ENCODE peak calls at places on chromosome 9, in six cellular contexts. G is neuronal stem cell, R is H9, Z is IMR-90, E is mesendoderm, H is H1. N is an unnamed sample.

GRCh38 chr9:128920381-128921058 is at the start of gene PHYHD1:
- DNase-seq in R (no peak), Z (peak), E (no peak), H (no peak), G (no peak), N (no peak)

GRCh38 chr9:121563425-121563824 is 63.8 kb upstream of the GGTA1 start:
- DNase-seq in R (no peak), H (no peak), E (no peak), Z (no peak), G (no peak), N (no peak)

GRCh38 chr9:79257215-79257614 is 314.6 kb upstream of the TLE4 start:
- DNase-seq in E (no peak), Z (no peak), H (no peak), G (no peak), R (peak), N (no peak)

GRCh38 chr9:87711857-87712800 is 13.8 kb upstream of the CTSL start:
- DNase-seq in R (no peak), Z (peak), H (no peak), E (peak), G (no peak), N (peak)

GRCh38 chr9:117622347-117622746 is 81.9 kb upstream of the TLR4 start:
- DNase-seq in E (peak), Z (no peak), H (no peak), G (no peak), R (no peak), N (no peak)

GRCh38 chr9:115673599-115673998 is 480.0 kb upstream of the PAPPA start:
- DNase-seq in Z (peak), G (no peak), E (no peak), H (no peak), R (no peak), N (peak)

GRCh38 chr9:99231708-99232107 is 9.6 kb downstream of the SEC61B start:
- DNase-seq in R (no peak), G (no peak), Z (peak), E (peak), H (peak), N (no peak)

GRCh38 chr9:131214457-131214856 is 61.9 kb downstream of the FAM78A start:
- DNase-seq in E (no peak), R (no peak), Z (peak), H (no peak), G (no peak), N (no peak)

GRCh38 chr9:84447305-84447704 is 106.7 kb upstream of the SLC28A3 start:
- DNase-seq in E (no peak), Z (no peak), R (no peak), G (no peak), H (no peak), N (no peak)

GRCh38 chr9:33676746-33677505 is 118.4 kb upstream of the PRSS3 start:
- DNase-seq in E (peak), G (peak), R (peak), Z (peak), H (peak), N (no peak)

GRCh38 chr9:127546125-127546832 is 65.8 kb upstream of the STXBP1 start:
- DNase-seq in G (no peak), Z (no peak), R (no peak), H (no peak), E (no peak), N (no peak)

GRCh38 chr9:124019771-124020519 is 8.4 kb downstream of the LHX2 start:
- DNase-seq in E (no peak), G (no peak), Z (no peak), R (no peak), H (peak), N (no peak)

GRCh38 chr9:20255052-20255451 is 367.2 kb downstream of the MLLT3 start:
- DNase-seq in E (peak), Z (no peak), R (no peak), H (no peak), G (no peak), N (no peak)

GRCh38 chr9:93059097-93059959 is 827 bp downstream of the SUSD3 start:
- DNase-seq in H (no peak), Z (no peak), E (no peak), G (no peak), R (no peak), N (peak)

GRCh38 chr9:32954642-32955041 is 46.8 kb downstream of the APTX start:
- DNase-seq in G (no peak), R (no peak), Z (peak), H (no peak), E (peak), N (peak)

GRCh38 chr9:504921-505821 is 290.5 kb downstream of the DOCK8 start:
- DNase-seq in G (peak), R (peak), E (peak), H (peak), Z (no peak), N (peak)

GRCh38 chr9:131618785-131619184 is 73.5 kb downstream of the PRRT1B start:
- DNase-seq in H (no peak), E (no peak), G (no peak), R (no peak), Z (no peak), N (no peak)

GRCh38 chr9:107883496-107884120 is 394.0 kb upstream of the KLF4 start:
- DNase-seq in R (no peak), E (no peak), G (no peak), H (no peak), Z (no peak), N (no peak)

GRCh38 chr9:38006163-38006562 is 62.9 kb downstream of the SHB start:
- DNase-seq in R (no peak), H (no peak), Z (no peak), G (no peak), E (no peak), N (no peak)

GRCh38 chr9:20722221-20722620 is 38.2 kb downstream of the FOCAD start:
- DNase-seq in R (no peak), G (no peak), E (no peak), Z (no peak), H (no peak), N (no peak)

GRCh38 chr9:92291577-92291976 is 1.9 kb downstream of the IARS1 start:
- DNase-seq in H (no peak), Z (no peak), R (no peak), E (peak), G (no peak), N (no peak)

GRCh38 chr9:14924821-14925220 is 14.6 kb upstream of the FREM1 start:
- DNase-seq in H (no peak), E (no peak), G (no peak), R (no peak), Z (peak), N (peak)

GRCh38 chr9:112332977-112333638 is at the start of gene PTBP3:
- DNase-seq in E (peak), G (peak), R (peak), H (peak), Z (peak), N (peak)

GRCh38 chr9:128412120-128412790 is 8.4 kb upstream of the CERCAM start:
- DNase-seq in R (peak), G (peak), H (peak), E (peak), Z (peak), N (peak)

GRCh38 chr9:125407974-125408900 is 146.6 kb downstream of the GAPVD1 start:
- DNase-seq in Z (peak), H (peak), G (peak), E (peak), R (peak), N (peak)

GRCh38 chr9:89808076-89808701 is 203.4 kb downstream of the GADD45G start:
- DNase-seq in E (no peak), R (no peak), Z (no peak), G (no peak), H (peak), N (no peak)

GRCh38 chr9:129889936-129890717 is 54.9 kb downstream of the USP20 start:
- DNase-seq in Z (no peak), R (peak), G (no peak), H (peak), E (peak), N (no peak)

GRCh38 chr9:34559616-34560546 is 29.6 kb downstream of the CNTFR start:
- DNase-seq in Z (peak), R (no peak), E (no peak), H (no peak), G (no peak), N (no peak)

GRCh38 chr9:101572316-101572715 is 22.5 kb downstream of the PPP3R2 start:
- DNase-seq in E (peak), R (no peak), G (no peak), Z (no peak), H (no peak), N (no peak)

DNA sequence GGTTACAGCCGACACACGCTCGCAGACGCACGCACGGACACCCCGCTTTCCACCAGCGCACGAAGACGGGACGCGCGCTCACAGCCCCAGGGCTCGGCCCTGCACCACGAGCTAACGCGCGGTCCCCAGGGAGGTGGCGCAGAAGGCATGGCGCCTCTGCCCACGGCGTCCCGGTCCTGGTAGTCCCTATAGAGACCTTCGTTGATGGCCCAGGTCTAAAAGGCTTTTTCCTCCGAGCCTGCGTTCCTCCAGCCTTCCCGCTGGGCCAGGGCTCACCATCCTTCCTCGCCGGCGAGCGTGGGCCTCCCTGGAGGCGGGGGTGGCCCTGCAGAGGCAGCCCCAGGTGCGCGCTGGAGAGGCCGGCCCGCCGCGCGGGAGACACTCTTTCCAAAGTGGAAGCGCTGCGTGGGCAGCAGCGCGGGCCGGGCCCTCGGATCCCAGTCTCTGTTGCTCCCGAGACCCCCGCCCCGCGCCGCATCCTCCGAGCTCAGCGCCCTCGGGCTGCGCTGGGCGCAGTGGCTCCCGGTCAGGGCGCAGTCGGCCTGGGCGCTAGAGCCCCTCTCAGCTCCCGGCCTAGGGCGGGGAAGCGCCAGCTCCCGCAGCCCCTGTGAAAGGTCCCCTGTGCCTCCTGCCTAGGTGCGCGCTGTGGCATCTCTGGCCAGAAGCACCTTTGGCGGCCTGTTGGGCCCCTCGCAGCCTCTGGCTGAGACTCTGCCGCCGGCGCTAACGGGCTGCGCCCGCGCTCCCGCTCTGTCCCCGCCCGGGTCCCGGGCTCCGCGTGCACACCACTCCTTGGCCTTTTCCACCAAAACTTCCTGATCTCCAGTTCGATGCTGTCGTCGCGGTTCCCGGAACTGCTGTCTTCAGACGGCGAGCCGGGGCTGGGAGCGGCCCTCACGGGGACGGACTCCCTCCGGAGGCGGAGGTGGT is 31.9 kb upstream of the FANCC start:
- DNase-seq in R (peak), G (no peak), Z (no peak), H (peak), E (peak), N (no peak)
- H3K4ac ChIP-seq in R (no peak), G (peak), Z (no peak), H (no peak), E (no peak), N (no peak)

DNA sequence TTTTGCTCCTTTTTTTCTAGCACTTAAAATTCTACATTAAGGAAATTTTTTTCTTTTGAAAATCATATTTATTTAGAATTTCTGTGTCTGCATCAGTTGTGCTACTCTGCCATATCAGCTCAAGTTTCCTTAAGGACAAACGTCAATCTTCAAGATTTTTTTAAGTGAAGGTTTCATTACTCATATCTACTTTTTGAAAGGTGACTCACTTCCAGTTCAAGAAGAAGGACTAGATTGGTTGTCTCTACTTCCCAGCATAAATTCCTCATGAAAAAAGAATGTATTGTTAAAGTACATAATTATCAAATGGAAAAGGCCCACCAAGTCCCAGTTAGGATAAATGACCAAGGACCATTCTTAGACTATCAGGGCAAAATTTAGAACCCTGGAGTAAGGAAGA is 626.5 kb downstream of the DMRTA1 start:
- DNase-seq in R (no peak), E (no peak), Z (no peak), H (no peak), G (no peak), N (no peak)
- H4K8ac ChIP-seq in R (no peak), E (no peak), Z (no peak), H (no peak), G (no peak), N (no peak)

DNA sequence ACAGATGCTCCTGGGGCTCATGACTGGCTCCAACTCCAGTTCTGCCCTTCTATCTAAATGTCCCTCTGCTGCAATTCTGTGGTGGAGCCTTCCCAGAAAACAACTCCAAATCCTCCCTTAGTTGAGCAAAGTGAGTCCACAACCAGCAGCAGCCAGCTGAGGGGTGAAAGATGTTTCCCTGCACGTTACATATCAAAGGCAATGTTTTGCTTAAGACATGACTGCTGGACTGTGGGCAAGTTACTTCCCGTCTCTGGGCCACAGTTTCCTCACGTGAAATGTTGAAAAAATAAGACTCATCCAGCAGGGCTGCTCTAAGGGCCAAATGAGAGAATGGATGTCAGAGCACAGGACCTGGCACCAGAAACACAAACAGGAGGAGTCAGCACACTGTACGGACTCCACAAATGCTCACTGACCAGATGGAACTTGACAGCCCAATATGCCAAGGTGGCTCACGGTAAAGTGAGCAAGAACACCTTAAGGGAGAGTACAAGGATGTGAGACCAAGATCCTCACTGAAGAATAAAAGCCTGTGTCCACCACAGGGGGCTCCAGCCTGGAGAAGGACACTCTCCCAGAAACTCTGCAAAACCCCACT is 138.4 kb upstream of the ABCA1 start:
- DNase-seq in E (no peak), R (no peak), Z (no peak), G (no peak), H (no peak), N (no peak)
- H3K4ac ChIP-seq in E (no peak), R (no peak), Z (peak), G (no peak), H (no peak), N (no peak)

GRCh38 chr9:137116027-137116507 is 1.5 kb upstream of the DPP7 start:
- DNase-seq in Z (no peak), R (no peak), E (no peak), H (no peak), G (no peak), N (no peak)

GRCh38 chr9:137116728-137117127 is 2.2 kb upstream of the DPP7 start:
- DNase-seq in E (no peak), H (no peak), R (no peak), G (no peak), Z (no peak), N (peak)

GRCh38 chr9:137114613-137115393 is at the start of gene DPP7:
- DNase-seq in H (peak), R (no peak), E (no peak), Z (peak), G (no peak), N (peak)

GRCh38 chr9:137114220-137114612 is 317 bp downstream of the DPP7 start:
- DNase-seq in R (no peak), E (no peak), H (no peak), Z (no peak), G (no peak), N (no peak)

DNA sequence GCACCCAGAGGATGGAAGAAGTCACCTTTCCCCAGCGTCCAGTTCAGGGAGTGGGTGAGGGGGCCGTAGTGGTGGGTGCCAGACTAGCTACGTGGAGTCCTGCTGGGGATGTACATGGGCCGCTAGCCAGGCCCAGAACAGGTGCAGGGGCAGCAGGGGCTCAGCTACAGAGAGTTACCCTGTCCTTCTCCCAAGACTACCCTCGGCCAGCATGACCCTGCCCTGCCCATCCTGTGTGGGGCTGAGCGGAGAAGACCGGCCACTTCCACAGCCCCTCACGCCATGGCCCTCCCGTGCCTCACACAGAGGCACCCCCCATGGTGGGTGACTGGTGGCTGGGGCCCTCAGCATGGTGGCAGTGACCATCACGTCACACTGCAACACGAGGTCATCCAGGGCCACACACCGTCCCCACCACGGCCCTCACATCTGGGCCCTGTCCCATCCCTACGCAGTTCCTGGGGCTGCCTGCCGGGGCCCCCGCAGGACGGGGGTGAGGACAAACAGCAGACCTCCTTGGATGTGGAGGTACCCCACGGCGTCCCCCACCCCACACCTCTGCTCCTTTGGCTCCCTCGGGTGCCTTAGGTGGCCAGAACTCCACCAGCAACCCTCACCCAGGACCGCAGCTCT is 977 bp upstream of the DPP7 start:
- DNase-seq in H (peak), R (no peak), Z (no peak), G (no peak), E (no peak), N (no peak)
- H4K8ac ChIP-seq in H (no peak), R (no peak), Z (no peak), G (no peak), E (no peak), N (no peak)

GRCh38 chr9:113620377-113621161 is 157.0 kb downstream of the RGS3 start:
- DNase-seq in Z (peak), E (peak), R (peak), H (peak), G (peak), N (peak)

GRCh38 chr9:113620016-113620376 is 156.5 kb downstream of the RGS3 start:
- DNase-seq in H (peak), G (no peak), Z (no peak), E (no peak), R (no peak), N (no peak)

GRCh38 chr9:113622038-113622437 is 158.5 kb downstream of the RGS3 start:
- DNase-seq in H (no peak), R (no peak), E (no peak), G (no peak), Z (no peak), N (no peak)

GRCh38 chr9:113622600-113623400 is 159.3 kb downstream of the RGS3 start:
- DNase-seq in Z (peak), G (no peak), R (peak), H (peak), E (peak), N (no peak)

GRCh38 chr9:113621309-113621791 is 157.8 kb downstream of the RGS3 start:
- DNase-seq in R (no peak), H (peak), Z (peak), G (no peak), E (peak), N (peak)
- H3K4ac ChIP-seq in R (peak), H (peak), Z (peak), G (peak), E (peak), N (peak)

GRCh38 chr9:134601764-134602163 is 39.8 kb upstream of the COL5A1 start:
- DNase-seq in G (no peak), R (no peak), Z (peak), E (no peak), H (no peak), N (no peak)
- H4K8ac ChIP-seq in G (no peak), R (no peak), Z (peak), E (no peak), H (no peak), N (peak)